ENCODE peak calls at places on chromosomes 11 and 22, in four cellular contexts. One of them, this sample, is unnamed. For H3K27me3 and H3K4me1, the result is how much of the 10 kb centered on the place peaks cover.

GRCh38 chr11:44007746-44008501 is 39.9 kb upstream of the ACCSL start:
- DNase-seq in naive thymus-derived CD4-positive, alpha-beta T cell: no peak
- DNase-seq in gastrocnemius medialis: no peak
- DNase-seq in GM23248: peak
- DNase-seq in this sample: no peak

GRCh38 chr11:77569046-77569445 is 20.7 kb upstream of the AQP11 start:
- DNase-seq in naive thymus-derived CD4-positive, alpha-beta T cell: no peak
- DNase-seq in gastrocnemius medialis: no peak
- DNase-seq in GM23248: no peak
- DNase-seq in this sample: no peak

GRCh38 chr11:74557526-74557925 is 34.9 kb upstream of the POLD3 start:
- DNase-seq in naive thymus-derived CD4-positive, alpha-beta T cell: no peak
- DNase-seq in gastrocnemius medialis: no peak
- DNase-seq in GM23248: no peak
- DNase-seq in this sample: no peak

GRCh38 chr11:67303132-67303988 is at the start of gene SSH3:
- DNase-seq in naive thymus-derived CD4-positive, alpha-beta T cell: peak
- DNase-seq in gastrocnemius medialis: peak
- DNase-seq in GM23248: peak
- DNase-seq in this sample: peak

GRCh38 chr11:17722000-17722643 is 2.8 kb downstream of the MYOD1 start:
- DNase-seq in naive thymus-derived CD4-positive, alpha-beta T cell: no peak
- DNase-seq in gastrocnemius medialis: peak
- DNase-seq in GM23248: peak
- DNase-seq in this sample: no peak

GRCh38 chr22:25775501-25775900 is 33.5 kb downstream of the MYO18B start:
- DNase-seq in naive thymus-derived CD4-positive, alpha-beta T cell: no peak
- DNase-seq in gastrocnemius medialis: no peak
- DNase-seq in GM23248: peak
- DNase-seq in this sample: no peak

GRCh38 chr11:89633125-89633695 is 76.9 kb upstream of the TRIM77 start:
- DNase-seq in naive thymus-derived CD4-positive, alpha-beta T cell: no peak
- DNase-seq in gastrocnemius medialis: no peak
- DNase-seq in GM23248: no peak
- DNase-seq in this sample: no peak

GRCh38 chr11:121931748-121932352 is 184.2 kb downstream of the BLID start:
- DNase-seq in naive thymus-derived CD4-positive, alpha-beta T cell: no peak
- DNase-seq in gastrocnemius medialis: no peak
- DNase-seq in GM23248: peak
- DNase-seq in this sample: no peak

GRCh38 chr22:48347311-48347710 is 1480.4 kb downstream of the BRD1 start:
- DNase-seq in naive thymus-derived CD4-positive, alpha-beta T cell: no peak
- DNase-seq in gastrocnemius medialis: no peak
- DNase-seq in GM23248: no peak
- DNase-seq in this sample: no peak

GRCh38 chr22:24164243-24164642 is 17.0 kb upstream of the SUSD2 start:
- DNase-seq in naive thymus-derived CD4-positive, alpha-beta T cell: no peak
- DNase-seq in gastrocnemius medialis: no peak
- DNase-seq in GM23248: no peak
- DNase-seq in this sample: no peak

GRCh38 chr11:130711193-130711592 is 205.1 kb downstream of the SNX19 start:
- DNase-seq in naive thymus-derived CD4-positive, alpha-beta T cell: no peak
- DNase-seq in gastrocnemius medialis: no peak
- DNase-seq in GM23248: no peak
- DNase-seq in this sample: no peak

GRCh38 chr11:19951558-19952083 is 208.7 kb downstream of the DBX1 start:
- DNase-seq in naive thymus-derived CD4-positive, alpha-beta T cell: peak
- DNase-seq in gastrocnemius medialis: no peak
- DNase-seq in GM23248: peak
- DNase-seq in this sample: no peak

GRCh38 chr11:2980168-2980840 is 11.8 kb downstream of the NAP1L4 start:
- DNase-seq in naive thymus-derived CD4-positive, alpha-beta T cell: no peak
- DNase-seq in gastrocnemius medialis: no peak
- DNase-seq in GM23248: no peak
- DNase-seq in this sample: no peak

GRCh38 chr11:95494167-95494566 is 263.2 kb upstream of the SESN3 start:
- DNase-seq in naive thymus-derived CD4-positive, alpha-beta T cell: no peak
- DNase-seq in gastrocnemius medialis: no peak
- DNase-seq in GM23248: no peak
- DNase-seq in this sample: no peak

GRCh38 chr11:129864811-129865210 is 30.6 kb downstream of the NFRKB start:
- DNase-seq in naive thymus-derived CD4-positive, alpha-beta T cell: no peak
- DNase-seq in gastrocnemius medialis: no peak
- DNase-seq in GM23248: no peak
- DNase-seq in this sample: no peak

GRCh38 chr22:49536571-49537131 is 291.0 kb downstream of the BRD1 start:
- DNase-seq in naive thymus-derived CD4-positive, alpha-beta T cell: no peak
- DNase-seq in gastrocnemius medialis: no peak
- DNase-seq in GM23248: no peak
- DNase-seq in this sample: no peak

GRCh38 chr11:118080296-118080695 is 3.4 kb downstream of the TMPRSS4 start:
- DNase-seq in naive thymus-derived CD4-positive, alpha-beta T cell: no peak
- DNase-seq in gastrocnemius medialis: no peak
- DNase-seq in GM23248: no peak
- DNase-seq in this sample: no peak

GRCh38 chr11:118084656-118085055 is 2.1 kb downstream of the SMIM35 start:
- DNase-seq in naive thymus-derived CD4-positive, alpha-beta T cell: no peak
- DNase-seq in gastrocnemius medialis: no peak
- DNase-seq in GM23248: no peak
- DNase-seq in this sample: no peak

GRCh38 chr11:118081241-118081958 is 4.5 kb downstream of the TMPRSS4 start:
- DNase-seq in naive thymus-derived CD4-positive, alpha-beta T cell: no peak
- DNase-seq in gastrocnemius medialis: no peak
- DNase-seq in GM23248: no peak
- DNase-seq in this sample: no peak

GRCh38 chr11:118084247-118084646 is 2.5 kb downstream of the SMIM35 start:
- DNase-seq in naive thymus-derived CD4-positive, alpha-beta T cell: no peak
- DNase-seq in gastrocnemius medialis: peak
- DNase-seq in GM23248: peak
- DNase-seq in this sample: no peak

GRCh38 chr11:118082880-118083543 is 3.8 kb downstream of the SMIM35 start:
- DNase-seq in naive thymus-derived CD4-positive, alpha-beta T cell: no peak
- DNase-seq in gastrocnemius medialis: no peak
- DNase-seq in GM23248: no peak
- DNase-seq in this sample: peak
- H3K27me3 ChIP-seq in naive thymus-derived CD4-positive, alpha-beta T cell: under half
- H3K27me3 ChIP-seq in gastrocnemius medialis: under half
- H3K27me3 ChIP-seq in GM23248: under half
- H3K27me3 ChIP-seq in this sample: under half

DNA sequence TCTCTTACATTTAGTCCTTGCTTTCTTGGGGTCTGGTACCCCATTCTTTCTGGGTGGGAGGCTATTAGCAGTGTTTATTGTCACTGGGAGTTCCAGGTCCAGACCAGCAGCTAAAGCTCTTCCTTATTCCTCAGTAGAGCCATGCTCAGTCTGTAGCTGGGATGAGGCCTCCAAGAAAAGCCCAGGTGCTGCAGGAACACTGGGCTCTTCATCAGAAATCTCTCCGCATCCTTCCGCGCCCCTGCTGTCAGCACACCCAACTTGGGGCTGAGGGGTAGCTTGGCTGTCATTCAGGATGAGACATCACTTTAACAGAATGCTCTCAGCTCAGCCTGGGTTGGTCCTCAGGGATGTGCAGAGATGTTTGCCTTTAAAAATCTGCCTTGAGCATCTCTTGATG is 97.5 kb downstream of the GRAMD1B start:
- DNase-seq in naive thymus-derived CD4-positive, alpha-beta T cell: no peak
- DNase-seq in gastrocnemius medialis: no peak
- DNase-seq in GM23248: no peak
- DNase-seq in this sample: no peak
- H3K4me1 ChIP-seq in naive thymus-derived CD4-positive, alpha-beta T cell: under half
- H3K4me1 ChIP-seq in gastrocnemius medialis: under half
- H3K4me1 ChIP-seq in GM23248: under half
- H3K4me1 ChIP-seq in this sample: under half

GRCh38 chr11:82731691-82732277 is 1.9 kb downstream of the FAM181B start:
- DNase-seq in naive thymus-derived CD4-positive, alpha-beta T cell: no peak
- DNase-seq in gastrocnemius medialis: no peak
- DNase-seq in GM23248: no peak
- DNase-seq in this sample: no peak
- H3K27me3 ChIP-seq in naive thymus-derived CD4-positive, alpha-beta T cell: under half
- H3K27me3 ChIP-seq in gastrocnemius medialis: under half
- H3K27me3 ChIP-seq in GM23248: half or more
- H3K27me3 ChIP-seq in this sample: under half

DNA sequence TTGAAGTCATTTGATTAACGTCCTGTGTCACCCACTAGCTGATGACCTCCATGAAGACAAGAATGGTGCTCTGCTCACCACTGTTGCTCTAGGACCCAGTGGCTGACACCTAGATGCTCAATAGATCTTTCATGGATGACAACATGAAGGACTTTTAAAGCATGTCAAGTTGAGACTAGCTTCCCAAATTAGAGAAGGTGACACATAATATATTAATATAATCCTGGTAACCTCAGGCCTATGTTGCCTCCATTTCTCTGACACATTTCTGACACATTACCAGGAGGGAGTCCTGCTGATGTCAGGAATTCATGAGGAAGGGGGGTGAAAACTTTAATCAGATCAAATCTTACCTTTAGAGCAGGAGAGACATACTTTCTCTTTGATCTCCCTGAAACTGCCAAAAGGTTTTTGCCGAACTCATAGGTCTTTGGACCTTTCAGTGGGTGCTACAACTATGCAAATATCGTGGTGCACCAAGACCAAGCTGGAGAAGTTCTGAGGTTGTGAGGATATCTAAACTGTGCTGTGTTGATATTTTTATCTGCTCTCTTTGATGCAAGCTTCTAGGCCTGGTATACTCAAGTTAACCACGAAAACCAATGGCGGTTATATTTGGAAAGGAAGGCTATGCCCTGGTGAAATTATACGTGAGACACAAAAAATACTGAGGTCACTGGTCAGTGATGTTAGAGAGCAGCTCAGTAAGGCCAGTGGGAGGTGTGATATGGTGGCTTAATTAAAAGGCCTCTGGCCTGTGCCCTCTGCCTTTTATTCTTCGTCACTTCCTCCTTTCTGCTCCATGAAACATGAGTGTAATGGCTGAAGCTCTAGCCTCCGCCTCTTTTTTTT is 13.2 kb upstream of the AMPD3 start:
- DNase-seq in naive thymus-derived CD4-positive, alpha-beta T cell: no peak
- DNase-seq in gastrocnemius medialis: no peak
- DNase-seq in GM23248: no peak
- DNase-seq in this sample: no peak
- H3K4me1 ChIP-seq in naive thymus-derived CD4-positive, alpha-beta T cell: under half
- H3K4me1 ChIP-seq in gastrocnemius medialis: under half
- H3K4me1 ChIP-seq in GM23248: under half
- H3K4me1 ChIP-seq in this sample: under half

GRCh38 chr11:72238492-72239295 is 5.3 kb downstream of the PHOX2A start:
- DNase-seq in naive thymus-derived CD4-positive, alpha-beta T cell: no peak
- DNase-seq in gastrocnemius medialis: peak
- DNase-seq in GM23248: no peak
- DNase-seq in this sample: no peak
- H3K27me3 ChIP-seq in naive thymus-derived CD4-positive, alpha-beta T cell: under half
- H3K27me3 ChIP-seq in gastrocnemius medialis: under half
- H3K27me3 ChIP-seq in GM23248: under half
- H3K27me3 ChIP-seq in this sample: under half

GRCh38 chr22:44067033-44067432 is 42.9 kb downstream of the PARVB start:
- DNase-seq in naive thymus-derived CD4-positive, alpha-beta T cell: no peak
- DNase-seq in gastrocnemius medialis: no peak
- DNase-seq in GM23248: no peak
- DNase-seq in this sample: no peak
- H3K4me1 ChIP-seq in naive thymus-derived CD4-positive, alpha-beta T cell: under half
- H3K4me1 ChIP-seq in gastrocnemius medialis: under half
- H3K4me1 ChIP-seq in GM23248: under half
- H3K4me1 ChIP-seq in this sample: under half

DNA sequence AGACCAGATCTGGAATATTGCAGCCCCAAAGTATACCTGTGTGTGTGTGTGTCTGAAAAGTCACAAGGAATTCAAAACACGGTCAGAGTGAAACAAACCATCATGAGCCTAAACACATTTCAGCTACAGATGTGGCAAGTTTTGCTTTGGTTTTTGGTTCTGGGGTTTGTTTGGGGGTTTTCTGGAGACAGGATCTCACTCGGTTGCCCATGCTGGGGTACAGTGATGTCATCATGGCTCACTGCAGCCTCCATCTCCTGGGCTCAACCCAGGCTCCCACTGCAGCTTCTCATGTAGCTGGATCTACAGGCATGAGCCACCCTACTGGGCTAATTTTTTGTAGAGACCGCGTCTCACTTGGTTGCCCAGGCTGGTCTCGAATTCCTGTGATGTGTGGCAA is 41.4 kb upstream of the PHF21A start:
- DNase-seq in naive thymus-derived CD4-positive, alpha-beta T cell: no peak
- DNase-seq in gastrocnemius medialis: no peak
- DNase-seq in GM23248: no peak
- DNase-seq in this sample: no peak
- H3K27me3 ChIP-seq in naive thymus-derived CD4-positive, alpha-beta T cell: under half
- H3K27me3 ChIP-seq in gastrocnemius medialis: under half
- H3K27me3 ChIP-seq in GM23248: under half
- H3K27me3 ChIP-seq in this sample: under half

This sample was measured in adrenal gland.